ENCODE peak calls at places on chromosomes 1 and 21, in six cellular contexts. One of them, this sample, is unnamed.

GRCh38 chr1:115429242-115429641 is 91.2 kb upstream of the NGF start:
- DNase-seq in H7: no peak
- DNase-seq in EL: peak; percentile 81
- DNase-seq in cardiac muscle cell: no peak
- DNase-seq in NCI-H2107: no peak
- DNase-seq in Peyer's patch: no peak
- DNase-seq in this sample: peak; percentile 80

GRCh38 chr1:112337028-112337531 is 58.9 kb upstream of the CTTNBP2NL start:
- DNase-seq in H7: peak; percentile 53
- DNase-seq in EL: peak; percentile 18
- DNase-seq in cardiac muscle cell: peak; percentile 55
- DNase-seq in NCI-H2107: peak; percentile 11
- DNase-seq in Peyer's patch: no peak
- DNase-seq in this sample: peak; percentile 53

GRCh38 chr1:15343729-15344128 is 66.0 kb upstream of the EFHD2 start:
- DNase-seq in H7: no peak
- DNase-seq in EL: peak; percentile 15
- DNase-seq in cardiac muscle cell: peak; percentile 66
- DNase-seq in NCI-H2107: no peak
- DNase-seq in Peyer's patch: no peak
- DNase-seq in this sample: no peak

GRCh38 chr1:60126733-60127132 is 53.2 kb upstream of the C1orf87 start:
- DNase-seq in H7: no peak
- DNase-seq in EL: no peak
- DNase-seq in cardiac muscle cell: no peak
- DNase-seq in NCI-H2107: no peak
- DNase-seq in Peyer's patch: no peak
- DNase-seq in this sample: no peak

GRCh38 chr1:237070519-237070918 is 28.5 kb downstream of the RYR2 start:
- DNase-seq in H7: no peak
- DNase-seq in EL: no peak
- DNase-seq in cardiac muscle cell: no peak
- DNase-seq in NCI-H2107: no peak
- DNase-seq in Peyer's patch: no peak
- DNase-seq in this sample: no peak

GRCh38 chr1:8814870-8815269 is 2.6 kb downstream of the RERE start:
- DNase-seq in H7: peak; percentile 65
- DNase-seq in EL: no peak
- DNase-seq in cardiac muscle cell: peak; percentile 48
- DNase-seq in NCI-H2107: no peak
- DNase-seq in Peyer's patch: no peak
- DNase-seq in this sample: peak; percentile 29

GRCh38 chr1:41623736-41624135 is 139.3 kb upstream of the EDN2 start:
- DNase-seq in H7: no peak
- DNase-seq in EL: no peak
- DNase-seq in cardiac muscle cell: no peak
- DNase-seq in NCI-H2107: no peak
- DNase-seq in Peyer's patch: no peak
- DNase-seq in this sample: no peak

GRCh38 chr21:27653481-27653880 is 686.6 kb upstream of the ADAMTS5 start:
- DNase-seq in H7: no peak
- DNase-seq in EL: no peak
- DNase-seq in cardiac muscle cell: no peak
- DNase-seq in NCI-H2107: no peak
- DNase-seq in Peyer's patch: no peak
- DNase-seq in this sample: peak; percentile 73

GRCh38 chr1:29677028-29678024 is 441.0 kb downstream of the PTPRU start:
- DNase-seq in H7: peak; percentile 12
- DNase-seq in EL: no peak
- DNase-seq in cardiac muscle cell: no peak
- DNase-seq in NCI-H2107: no peak
- DNase-seq in Peyer's patch: no peak
- DNase-seq in this sample: no peak

GRCh38 chr1:21594935-21595897 is 73.9 kb downstream of the RAP1GAP start:
- DNase-seq in H7: peak; percentile 96
- DNase-seq in EL: peak; percentile 68
- DNase-seq in cardiac muscle cell: peak; percentile 39
- DNase-seq in NCI-H2107: no peak
- DNase-seq in Peyer's patch: peak; percentile 35
- DNase-seq in this sample: peak; percentile 26

GRCh38 chr1:15090373-15090772 is 63.2 kb upstream of the TMEM51 start:
- DNase-seq in H7: peak; percentile 94
- DNase-seq in EL: no peak
- DNase-seq in cardiac muscle cell: peak; percentile 92
- DNase-seq in NCI-H2107: peak; percentile 53
- DNase-seq in Peyer's patch: no peak
- DNase-seq in this sample: peak; percentile 30

GRCh38 chr1:47753808-47754207 is 243.4 kb downstream of the TRABD2B start:
- DNase-seq in H7: peak; percentile 0
- DNase-seq in EL: no peak
- DNase-seq in cardiac muscle cell: no peak
- DNase-seq in NCI-H2107: no peak
- DNase-seq in Peyer's patch: no peak
- DNase-seq in this sample: no peak

GRCh38 chr1:151991663-151992344 is 1.9 kb downstream of the S100A10 start:
- DNase-seq in H7: no peak
- DNase-seq in EL: no peak
- DNase-seq in cardiac muscle cell: no peak
- DNase-seq in NCI-H2107: no peak
- DNase-seq in Peyer's patch: no peak
- DNase-seq in this sample: no peak

GRCh38 chr1:35748326-35748725 is 21.5 kb downstream of the CLSPN start:
- DNase-seq in H7: no peak
- DNase-seq in EL: no peak
- DNase-seq in cardiac muscle cell: no peak
- DNase-seq in NCI-H2107: no peak
- DNase-seq in Peyer's patch: no peak
- DNase-seq in this sample: peak; percentile 57

GRCh38 chr1:171916315-171916771 is 75.0 kb downstream of the DNM3 start:
- DNase-seq in H7: no peak
- DNase-seq in EL: no peak
- DNase-seq in cardiac muscle cell: no peak
- DNase-seq in NCI-H2107: no peak
- DNase-seq in Peyer's patch: no peak
- DNase-seq in this sample: no peak

GRCh38 chr1:40394456-40395172 is 21.1 kb downstream of the SMAP2 start:
- DNase-seq in H7: no peak
- DNase-seq in EL: peak; percentile 61
- DNase-seq in cardiac muscle cell: no peak
- DNase-seq in NCI-H2107: no peak
- DNase-seq in Peyer's patch: no peak
- DNase-seq in this sample: no peak

GRCh38 chr1:48202030-48202752 is 20.3 kb upstream of the SLC5A9 start:
- DNase-seq in H7: peak; percentile 61
- DNase-seq in EL: peak; percentile 68
- DNase-seq in cardiac muscle cell: peak; percentile 77
- DNase-seq in NCI-H2107: peak; percentile 49
- DNase-seq in Peyer's patch: peak; percentile 33
- DNase-seq in this sample: peak; percentile 97

GRCh38 chr1:20964540-20965484 is 177.7 kb upstream of the HP1BP3 start:
- DNase-seq in H7: peak; percentile 15
- DNase-seq in EL: no peak
- DNase-seq in cardiac muscle cell: no peak
- DNase-seq in NCI-H2107: no peak
- DNase-seq in Peyer's patch: peak; percentile 36
- DNase-seq in this sample: no peak

This sample was measured in mammary epithelial cell.